ENCODE peak calls at places on chromosomes 3 and 15, in nine cellular contexts. One of them, this sample, is unnamed.

GRCh38 chr3:60746043-60746638 is 505.1 kb downstream of the FHIT start:
- DNase-seq in CD8-positive, alpha-beta memory T cell: no peak
- DNase-seq in mucosa of gallbladder: no peak
- DNase-seq in pons: no peak
- DNase-seq in SW480: peak; percentile 68
- DNase-seq in thyroid gland: no peak
- DNase-seq in stimulated activated CD4-positive, alpha-beta T cell treated with anti-CD3 and anti-CD28 coated beads, Interleukin-1b, Interleukin-23, amount 100 ng/mL, for 24 hours: no peak
- DNase-seq in T-helper 9 cell: no peak
- DNase-seq in HepG2: no peak
- DNase-seq in this sample: no peak

GRCh38 chr3:46845397-46845859 is 17.8 kb downstream of the MYL3 start:
- DNase-seq in CD8-positive, alpha-beta memory T cell: no peak
- DNase-seq in mucosa of gallbladder: peak; percentile 32
- DNase-seq in pons: peak; percentile 20
- DNase-seq in SW480: no peak
- DNase-seq in thyroid gland: peak; percentile 83
- DNase-seq in stimulated activated CD4-positive, alpha-beta T cell treated with anti-CD3 and anti-CD28 coated beads, Interleukin-1b, Interleukin-23, amount 100 ng/mL, for 24 hours: no peak
- DNase-seq in T-helper 9 cell: no peak
- DNase-seq in HepG2: no peak
- DNase-seq in this sample: no peak

GRCh38 chr15:48718646-48719045 is 73.1 kb upstream of the FBN1 start:
- DNase-seq in CD8-positive, alpha-beta memory T cell: no peak
- DNase-seq in mucosa of gallbladder: no peak
- DNase-seq in pons: no peak
- DNase-seq in SW480: no peak
- DNase-seq in thyroid gland: no peak
- DNase-seq in stimulated activated CD4-positive, alpha-beta T cell treated with anti-CD3 and anti-CD28 coated beads, Interleukin-1b, Interleukin-23, amount 100 ng/mL, for 24 hours: no peak
- DNase-seq in T-helper 9 cell: no peak
- DNase-seq in HepG2: no peak
- DNase-seq in this sample: no peak

GRCh38 chr3:62046326-62046725 is 327.0 kb downstream of the FEZF2 start:
- DNase-seq in CD8-positive, alpha-beta memory T cell: no peak
- DNase-seq in mucosa of gallbladder: no peak
- DNase-seq in pons: no peak
- DNase-seq in SW480: no peak
- DNase-seq in thyroid gland: no peak
- DNase-seq in stimulated activated CD4-positive, alpha-beta T cell treated with anti-CD3 and anti-CD28 coated beads, Interleukin-1b, Interleukin-23, amount 100 ng/mL, for 24 hours: no peak
- DNase-seq in T-helper 9 cell: no peak
- DNase-seq in HepG2: no peak
- DNase-seq in this sample: no peak

GRCh38 chr3:108091498-108092259 is 848 bp upstream of the CD47 start:
- DNase-seq in CD8-positive, alpha-beta memory T cell: no peak
- DNase-seq in mucosa of gallbladder: no peak
- DNase-seq in pons: no peak
- DNase-seq in SW480: no peak
- DNase-seq in thyroid gland: peak; percentile 14
- DNase-seq in stimulated activated CD4-positive, alpha-beta T cell treated with anti-CD3 and anti-CD28 coated beads, Interleukin-1b, Interleukin-23, amount 100 ng/mL, for 24 hours: peak; percentile 15
- DNase-seq in T-helper 9 cell: peak; percentile 24
- DNase-seq in HepG2: no peak
- DNase-seq in this sample: peak; percentile 34

GRCh38 chr15:69505906-69506305 is 53.3 kb downstream of the RPLP1 start:
- DNase-seq in CD8-positive, alpha-beta memory T cell: no peak
- DNase-seq in mucosa of gallbladder: no peak
- DNase-seq in pons: no peak
- DNase-seq in SW480: no peak
- DNase-seq in thyroid gland: no peak
- DNase-seq in stimulated activated CD4-positive, alpha-beta T cell treated with anti-CD3 and anti-CD28 coated beads, Interleukin-1b, Interleukin-23, amount 100 ng/mL, for 24 hours: no peak
- DNase-seq in T-helper 9 cell: no peak
- DNase-seq in HepG2: no peak
- DNase-seq in this sample: no peak

GRCh38 chr15:31467361-31467760 is 140.7 kb downstream of the KLF13 start:
- DNase-seq in CD8-positive, alpha-beta memory T cell: no peak
- DNase-seq in mucosa of gallbladder: no peak
- DNase-seq in pons: no peak
- DNase-seq in SW480: no peak
- DNase-seq in thyroid gland: no peak
- DNase-seq in stimulated activated CD4-positive, alpha-beta T cell treated with anti-CD3 and anti-CD28 coated beads, Interleukin-1b, Interleukin-23, amount 100 ng/mL, for 24 hours: no peak
- DNase-seq in T-helper 9 cell: no peak
- DNase-seq in HepG2: no peak
- DNase-seq in this sample: no peak

GRCh38 chr15:74622758-74623157 is 7.1 kb downstream of the CLK3 start:
- DNase-seq in CD8-positive, alpha-beta memory T cell: no peak
- DNase-seq in mucosa of gallbladder: no peak
- DNase-seq in pons: no peak
- DNase-seq in SW480: no peak
- DNase-seq in thyroid gland: no peak
- DNase-seq in stimulated activated CD4-positive, alpha-beta T cell treated with anti-CD3 and anti-CD28 coated beads, Interleukin-1b, Interleukin-23, amount 100 ng/mL, for 24 hours: no peak
- DNase-seq in T-helper 9 cell: no peak
- DNase-seq in HepG2: no peak
- DNase-seq in this sample: no peak

GRCh38 chr3:28891485-28891884 is 389.4 kb upstream of the RBMS3 start:
- DNase-seq in CD8-positive, alpha-beta memory T cell: no peak
- DNase-seq in mucosa of gallbladder: no peak
- DNase-seq in pons: no peak
- DNase-seq in SW480: no peak
- DNase-seq in thyroid gland: no peak
- DNase-seq in stimulated activated CD4-positive, alpha-beta T cell treated with anti-CD3 and anti-CD28 coated beads, Interleukin-1b, Interleukin-23, amount 100 ng/mL, for 24 hours: no peak
- DNase-seq in T-helper 9 cell: no peak
- DNase-seq in HepG2: no peak
- DNase-seq in this sample: no peak

GRCh38 chr3:30475038-30475808 is 131.2 kb upstream of the TGFBR2 start:
- DNase-seq in CD8-positive, alpha-beta memory T cell: no peak
- DNase-seq in mucosa of gallbladder: no peak
- DNase-seq in pons: no peak
- DNase-seq in SW480: peak; percentile 78
- DNase-seq in thyroid gland: no peak
- DNase-seq in stimulated activated CD4-positive, alpha-beta T cell treated with anti-CD3 and anti-CD28 coated beads, Interleukin-1b, Interleukin-23, amount 100 ng/mL, for 24 hours: no peak
- DNase-seq in T-helper 9 cell: no peak
- DNase-seq in HepG2: no peak
- DNase-seq in this sample: no peak

GRCh38 chr15:80929689-80930088 is 59.9 kb downstream of the MESD start:
- DNase-seq in CD8-positive, alpha-beta memory T cell: no peak
- DNase-seq in mucosa of gallbladder: no peak
- DNase-seq in pons: no peak
- DNase-seq in SW480: no peak
- DNase-seq in thyroid gland: no peak
- DNase-seq in stimulated activated CD4-positive, alpha-beta T cell treated with anti-CD3 and anti-CD28 coated beads, Interleukin-1b, Interleukin-23, amount 100 ng/mL, for 24 hours: no peak
- DNase-seq in T-helper 9 cell: no peak
- DNase-seq in HepG2: no peak
- DNase-seq in this sample: no peak

GRCh38 chr15:35696767-35697231 is 150.8 kb upstream of the DPH6 start:
- DNase-seq in CD8-positive, alpha-beta memory T cell: no peak
- DNase-seq in mucosa of gallbladder: no peak
- DNase-seq in pons: no peak
- DNase-seq in SW480: peak; percentile 36
- DNase-seq in thyroid gland: no peak
- DNase-seq in stimulated activated CD4-positive, alpha-beta T cell treated with anti-CD3 and anti-CD28 coated beads, Interleukin-1b, Interleukin-23, amount 100 ng/mL, for 24 hours: no peak
- DNase-seq in T-helper 9 cell: no peak
- DNase-seq in HepG2: peak; percentile 15
- DNase-seq in this sample: peak; percentile 59

GRCh38 chr3:152389316-152389934 is 120.7 kb downstream of the MBNL1 start:
- DNase-seq in CD8-positive, alpha-beta memory T cell: no peak
- DNase-seq in mucosa of gallbladder: no peak
- DNase-seq in pons: no peak
- DNase-seq in SW480: no peak
- DNase-seq in thyroid gland: no peak
- DNase-seq in stimulated activated CD4-positive, alpha-beta T cell treated with anti-CD3 and anti-CD28 coated beads, Interleukin-1b, Interleukin-23, amount 100 ng/mL, for 24 hours: no peak
- DNase-seq in T-helper 9 cell: no peak
- DNase-seq in HepG2: no peak
- DNase-seq in this sample: no peak

GRCh38 chr15:41115088-41115651 is 910 bp downstream of the INO80 start:
- DNase-seq in CD8-positive, alpha-beta memory T cell: no peak
- DNase-seq in mucosa of gallbladder: no peak
- DNase-seq in pons: peak; percentile 38
- DNase-seq in SW480: peak; percentile 36
- DNase-seq in thyroid gland: no peak
- DNase-seq in stimulated activated CD4-positive, alpha-beta T cell treated with anti-CD3 and anti-CD28 coated beads, Interleukin-1b, Interleukin-23, amount 100 ng/mL, for 24 hours: no peak
- DNase-seq in T-helper 9 cell: no peak
- DNase-seq in HepG2: peak; percentile 58
- DNase-seq in this sample: peak; percentile 9

GRCh38 chr3:24220859-24221657 is 273.6 kb downstream of the THRB start:
- DNase-seq in CD8-positive, alpha-beta memory T cell: no peak
- DNase-seq in mucosa of gallbladder: peak; percentile 44
- DNase-seq in pons: peak; percentile 50
- DNase-seq in SW480: no peak
- DNase-seq in thyroid gland: peak; percentile 38
- DNase-seq in stimulated activated CD4-positive, alpha-beta T cell treated with anti-CD3 and anti-CD28 coated beads, Interleukin-1b, Interleukin-23, amount 100 ng/mL, for 24 hours: no peak
- DNase-seq in T-helper 9 cell: no peak
- DNase-seq in HepG2: no peak
- DNase-seq in this sample: no peak

GRCh38 chr15:95281470-95281869 is 1049.0 kb upstream of the NR2F2 start:
- DNase-seq in CD8-positive, alpha-beta memory T cell: no peak
- DNase-seq in mucosa of gallbladder: no peak
- DNase-seq in pons: no peak
- DNase-seq in SW480: no peak
- DNase-seq in thyroid gland: no peak
- DNase-seq in stimulated activated CD4-positive, alpha-beta T cell treated with anti-CD3 and anti-CD28 coated beads, Interleukin-1b, Interleukin-23, amount 100 ng/mL, for 24 hours: no peak
- DNase-seq in T-helper 9 cell: no peak
- DNase-seq in HepG2: no peak
- DNase-seq in this sample: no peak

GRCh38 chr3:112499328-112499727 is at the start of gene BTLA:
- DNase-seq in CD8-positive, alpha-beta memory T cell: peak; percentile 23
- DNase-seq in mucosa of gallbladder: no peak
- DNase-seq in pons: no peak
- DNase-seq in SW480: no peak
- DNase-seq in thyroid gland: no peak
- DNase-seq in stimulated activated CD4-positive, alpha-beta T cell treated with anti-CD3 and anti-CD28 coated beads, Interleukin-1b, Interleukin-23, amount 100 ng/mL, for 24 hours: no peak
- DNase-seq in T-helper 9 cell: no peak
- DNase-seq in HepG2: no peak
- DNase-seq in this sample: peak; percentile 19

GRCh38 chr3:65915477-65915876 is 123.2 kb downstream of the MAGI1 start:
- DNase-seq in CD8-positive, alpha-beta memory T cell: no peak
- DNase-seq in mucosa of gallbladder: no peak
- DNase-seq in pons: no peak
- DNase-seq in SW480: no peak
- DNase-seq in thyroid gland: no peak
- DNase-seq in stimulated activated CD4-positive, alpha-beta T cell treated with anti-CD3 and anti-CD28 coated beads, Interleukin-1b, Interleukin-23, amount 100 ng/mL, for 24 hours: no peak
- DNase-seq in T-helper 9 cell: no peak
- DNase-seq in HepG2: no peak
- DNase-seq in this sample: no peak

GRCh38 chr3:197345381-197345780 is 47.0 kb upstream of the DLG1 start:
- DNase-seq in CD8-positive, alpha-beta memory T cell: no peak
- DNase-seq in mucosa of gallbladder: no peak
- DNase-seq in pons: no peak
- DNase-seq in SW480: no peak
- DNase-seq in thyroid gland: no peak
- DNase-seq in stimulated activated CD4-positive, alpha-beta T cell treated with anti-CD3 and anti-CD28 coated beads, Interleukin-1b, Interleukin-23, amount 100 ng/mL, for 24 hours: no peak
- DNase-seq in T-helper 9 cell: no peak
- DNase-seq in HepG2: no peak
- DNase-seq in this sample: no peak

GRCh38 chr3:197122394-197122793 is 92.8 kb upstream of the MELTF start:
- DNase-seq in CD8-positive, alpha-beta memory T cell: no peak
- DNase-seq in mucosa of gallbladder: no peak
- DNase-seq in pons: no peak
- DNase-seq in SW480: no peak
- DNase-seq in thyroid gland: no peak
- DNase-seq in stimulated activated CD4-positive, alpha-beta T cell treated with anti-CD3 and anti-CD28 coated beads, Interleukin-1b, Interleukin-23, amount 100 ng/mL, for 24 hours: no peak
- DNase-seq in T-helper 9 cell: no peak
- DNase-seq in HepG2: no peak
- DNase-seq in this sample: no peak

GRCh38 chr15:78422571-78423340 is 15.3 kb upstream of the IREB2 start:
- DNase-seq in CD8-positive, alpha-beta memory T cell: peak; percentile 39
- DNase-seq in mucosa of gallbladder: peak; percentile 78
- DNase-seq in pons: peak; percentile 68
- DNase-seq in SW480: peak; percentile 68
- DNase-seq in thyroid gland: peak; percentile 74
- DNase-seq in stimulated activated CD4-positive, alpha-beta T cell treated with anti-CD3 and anti-CD28 coated beads, Interleukin-1b, Interleukin-23, amount 100 ng/mL, for 24 hours: peak; percentile 44
- DNase-seq in T-helper 9 cell: peak; percentile 52
- DNase-seq in HepG2: peak; percentile 70
- DNase-seq in this sample: peak; percentile 86

GRCh38 chr15:59420986-59421618 is 16.9 kb upstream of the FAM81A start:
- DNase-seq in CD8-positive, alpha-beta memory T cell: no peak
- DNase-seq in mucosa of gallbladder: no peak
- DNase-seq in pons: no peak
- DNase-seq in SW480: no peak
- DNase-seq in thyroid gland: no peak
- DNase-seq in stimulated activated CD4-positive, alpha-beta T cell treated with anti-CD3 and anti-CD28 coated beads, Interleukin-1b, Interleukin-23, amount 100 ng/mL, for 24 hours: no peak
- DNase-seq in T-helper 9 cell: no peak
- DNase-seq in HepG2: no peak
- DNase-seq in this sample: no peak

GRCh38 chr3:65039754-65040210 is 352.0 kb upstream of the ADAMTS9 start:
- DNase-seq in CD8-positive, alpha-beta memory T cell: no peak
- DNase-seq in mucosa of gallbladder: no peak
- DNase-seq in pons: no peak
- DNase-seq in SW480: peak; percentile 30
- DNase-seq in thyroid gland: no peak
- DNase-seq in stimulated activated CD4-positive, alpha-beta T cell treated with anti-CD3 and anti-CD28 coated beads, Interleukin-1b, Interleukin-23, amount 100 ng/mL, for 24 hours: no peak
- DNase-seq in T-helper 9 cell: no peak
- DNase-seq in HepG2: peak; percentile 67
- DNase-seq in this sample: peak; percentile 8

GRCh38 chr15:100801256-100801900 is 78.3 kb upstream of the ALDH1A3 start:
- DNase-seq in CD8-positive, alpha-beta memory T cell: no peak
- DNase-seq in mucosa of gallbladder: peak; percentile 6
- DNase-seq in pons: no peak
- DNase-seq in SW480: peak; percentile 70
- DNase-seq in thyroid gland: no peak
- DNase-seq in stimulated activated CD4-positive, alpha-beta T cell treated with anti-CD3 and anti-CD28 coated beads, Interleukin-1b, Interleukin-23, amount 100 ng/mL, for 24 hours: no peak
- DNase-seq in T-helper 9 cell: no peak
- DNase-seq in HepG2: no peak
- DNase-seq in this sample: no peak

GRCh38 chr15:79724804-79725203 is 172.0 kb downstream of the MTHFS start:
- DNase-seq in CD8-positive, alpha-beta memory T cell: no peak
- DNase-seq in mucosa of gallbladder: no peak
- DNase-seq in pons: no peak
- DNase-seq in SW480: no peak
- DNase-seq in thyroid gland: no peak
- DNase-seq in stimulated activated CD4-positive, alpha-beta T cell treated with anti-CD3 and anti-CD28 coated beads, Interleukin-1b, Interleukin-23, amount 100 ng/mL, for 24 hours: no peak
- DNase-seq in T-helper 9 cell: no peak
- DNase-seq in HepG2: no peak
- DNase-seq in this sample: no peak

GRCh38 chr3:88148651-88149050 is 1.1 kb upstream of the C3orf38 start:
- DNase-seq in CD8-positive, alpha-beta memory T cell: no peak
- DNase-seq in mucosa of gallbladder: no peak
- DNase-seq in pons: no peak
- DNase-seq in SW480: no peak
- DNase-seq in thyroid gland: no peak
- DNase-seq in stimulated activated CD4-positive, alpha-beta T cell treated with anti-CD3 and anti-CD28 coated beads, Interleukin-1b, Interleukin-23, amount 100 ng/mL, for 24 hours: no peak
- DNase-seq in T-helper 9 cell: no peak
- DNase-seq in HepG2: no peak
- DNase-seq in this sample: no peak

GRCh38 chr3:192943384-192943783 is 25.7 kb upstream of the MB21D2 start:
- DNase-seq in CD8-positive, alpha-beta memory T cell: no peak
- DNase-seq in mucosa of gallbladder: no peak
- DNase-seq in pons: no peak
- DNase-seq in SW480: no peak
- DNase-seq in thyroid gland: no peak
- DNase-seq in stimulated activated CD4-positive, alpha-beta T cell treated with anti-CD3 and anti-CD28 coated beads, Interleukin-1b, Interleukin-23, amount 100 ng/mL, for 24 hours: no peak
- DNase-seq in T-helper 9 cell: no peak
- DNase-seq in HepG2: no peak
- DNase-seq in this sample: no peak

GRCh38 chr3:172174396-172175253 is 135.2 kb downstream of the FNDC3B start:
- DNase-seq in CD8-positive, alpha-beta memory T cell: no peak
- DNase-seq in mucosa of gallbladder: no peak
- DNase-seq in pons: no peak
- DNase-seq in SW480: no peak
- DNase-seq in thyroid gland: no peak
- DNase-seq in stimulated activated CD4-positive, alpha-beta T cell treated with anti-CD3 and anti-CD28 coated beads, Interleukin-1b, Interleukin-23, amount 100 ng/mL, for 24 hours: no peak
- DNase-seq in T-helper 9 cell: no peak
- DNase-seq in HepG2: no peak
- DNase-seq in this sample: no peak

GRCh38 chr3:125331243-125331642 is 43.9 kb downstream of the ZNF148 start:
- DNase-seq in CD8-positive, alpha-beta memory T cell: no peak
- DNase-seq in mucosa of gallbladder: no peak
- DNase-seq in pons: no peak
- DNase-seq in SW480: no peak
- DNase-seq in thyroid gland: no peak
- DNase-seq in stimulated activated CD4-positive, alpha-beta T cell treated with anti-CD3 and anti-CD28 coated beads, Interleukin-1b, Interleukin-23, amount 100 ng/mL, for 24 hours: no peak
- DNase-seq in T-helper 9 cell: no peak
- DNase-seq in HepG2: no peak
- DNase-seq in this sample: no peak

GRCh38 chr3:20099020-20099539 is 58.8 kb downstream of the KAT2B start:
- DNase-seq in CD8-positive, alpha-beta memory T cell: no peak
- DNase-seq in mucosa of gallbladder: no peak
- DNase-seq in pons: peak; percentile 50
- DNase-seq in SW480: no peak
- DNase-seq in thyroid gland: no peak
- DNase-seq in stimulated activated CD4-positive, alpha-beta T cell treated with anti-CD3 and anti-CD28 coated beads, Interleukin-1b, Interleukin-23, amount 100 ng/mL, for 24 hours: no peak
- DNase-seq in T-helper 9 cell: no peak
- DNase-seq in HepG2: no peak
- DNase-seq in this sample: no peak

GRCh38 chr15:70505971-70506887 is 257.1 kb downstream of the UACA start:
- DNase-seq in CD8-positive, alpha-beta memory T cell: no peak
- DNase-seq in mucosa of gallbladder: no peak
- DNase-seq in pons: no peak
- DNase-seq in SW480: no peak
- DNase-seq in thyroid gland: no peak
- DNase-seq in stimulated activated CD4-positive, alpha-beta T cell treated with anti-CD3 and anti-CD28 coated beads, Interleukin-1b, Interleukin-23, amount 100 ng/mL, for 24 hours: no peak
- DNase-seq in T-helper 9 cell: no peak
- DNase-seq in HepG2: no peak
- DNase-seq in this sample: no peak